ENCODE peak calls at places on chromosome 7, in five cellular contexts. J is SK-N-SH, H is H1, F is K562, L is GM12891. I is an unnamed sample.

GRCh38 chr7:134729895-134730294 is 49.5 kb upstream of the CALD1 start:
- DNase-seq in J (no peak), L (no peak), F (no peak), H (no peak), I (no peak)

GRCh38 chr7:139034855-139035587 is 821 bp downstream of the ZC3HAV1L start:
- DNase-seq in F (no peak), J (peak), L (peak), H (peak), I (peak)

GRCh38 chr7:122595885-122596284 is 103.0 kb downstream of the RNF133 start:
- DNase-seq in J (no peak), F (no peak), L (no peak), H (no peak), I (no peak)

GRCh38 chr7:92873776-92874175 is 37.4 kb upstream of the CDK6 start:
- DNase-seq in H (no peak), J (no peak), F (no peak), L (no peak), I (no peak)

GRCh38 chr7:155456772-155457543 is 971 bp upstream of the EN2 start:
- DNase-seq in L (no peak), H (peak), F (peak), J (peak), I (no peak)

GRCh38 chr7:30135551-30136271 is 925 bp downstream of the MTURN start:
- DNase-seq in L (peak), F (no peak), J (peak), H (peak), I (peak)

GRCh38 chr7:142817506-142817905 is 37.4 kb upstream of the EPHB6 start:
- DNase-seq in H (no peak), J (no peak), F (no peak), L (no peak), I (no peak)

GRCh38 chr7:4661871-4662270 is 20.2 kb upstream of the FOXK1 start:
- DNase-seq in L (no peak), H (no peak), J (no peak), F (no peak), I (no peak)

GRCh38 chr7:17640730-17641377 is 299.4 kb downstream of the SNX13 start:
- DNase-seq in J (peak), F (peak), L (no peak), H (no peak), I (no peak)

GRCh38 chr7:51084121-51084520 is 232.5 kb downstream of the COBL start:
- DNase-seq in L (no peak), H (no peak), F (no peak), J (no peak), I (no peak)

GRCh38 chr7:128351296-128352123 is 7.8 kb upstream of the RBM28 start:
- DNase-seq in H (peak), L (no peak), J (peak), F (no peak), I (no peak)

GRCh38 chr7:157538735-157539134 is 201.9 kb downstream of the DNAJB6 start:
- DNase-seq in F (no peak), J (no peak), L (no peak), H (no peak), I (no peak)

GRCh38 chr7:120055300-120055699 is 217.7 kb upstream of the KCND2 start:
- DNase-seq in J (no peak), L (no peak), H (no peak), F (no peak), I (no peak)

GRCh38 chr7:33933611-33934281 is 28.4 kb downstream of the BMPER start:
- DNase-seq in F (no peak), L (no peak), J (peak), H (no peak), I (no peak)

GRCh38 chr7:112723416-112723815 is 66.8 kb downstream of the TMEM168 start:
- DNase-seq in H (no peak), F (no peak), J (no peak), L (no peak), I (no peak)

GRCh38 chr7:57685418-57685817 is 235.4 kb downstream of the ZNF716 start:
- DNase-seq in L (no peak), F (no peak), J (no peak), H (no peak), I (no peak)

GRCh38 chr7:25597881-25598456 is 369.7 kb upstream of the NPVF start:
- DNase-seq in L (no peak), F (no peak), J (no peak), H (no peak), I (no peak)

GRCh38 chr7:8627322-8627721 is 193.9 kb downstream of the NXPH1 start:
- DNase-seq in F (no peak), L (no peak), J (no peak), H (no peak), I (no peak)

GRCh38 chr7:102445674-102446071 is 12.3 kb downstream of the ORAI2 start:
- DNase-seq in F (no peak), J (no peak), L (no peak), H (no peak), I (no peak)

GRCh38 chr7:27997188-27997707 is 183.3 kb downstream of the JAZF1 start:
- DNase-seq in L (no peak), H (no peak), J (no peak), F (no peak), I (no peak)

GRCh38 chr7:158164101-158165095 is 423.2 kb downstream of the PTPRN2 start:
- DNase-seq in F (no peak), L (no peak), J (no peak), H (no peak), I (no peak)

GRCh38 chr7:157787275-157787701 is 450.5 kb downstream of the DNAJB6 start:
- DNase-seq in L (no peak), F (no peak), J (no peak), H (no peak), I (no peak)

GRCh38 chr7:101688995-101689907 is 60.2 kb upstream of the MYL10 start:
- DNase-seq in H (no peak), J (no peak), L (no peak), F (no peak), I (no peak)

GRCh38 chr7:1940402-1940786 is 270.3 kb downstream of the ELFN1 start:
- DNase-seq in J (no peak), H (no peak), L (peak), F (peak), I (peak)

GRCh38 chr7:47500103-47500563 is 81.8 kb downstream of the TNS3 start:
- DNase-seq in H (no peak), F (no peak), L (no peak), J (no peak), I (no peak)

GRCh38 chr7:67841896-67842295 is 845.3 kb downstream of the TYW1 start:
- DNase-seq in F (no peak), L (no peak), H (no peak), J (no peak), I (no peak)
- TF ChIP-seq TAF1 in F (no peak), L (no peak), H (no peak), J (no peak), I (no peak)

GRCh38 chr7:3510101-3511020 is 209.3 kb downstream of the SDK1 start:
- DNase-seq in J (no peak), H (no peak), F (no peak), L (no peak), I (no peak)
- TF ChIP-seq TAF1 in J (no peak), H (no peak), F (no peak), L (no peak), I (no peak)

DNA sequence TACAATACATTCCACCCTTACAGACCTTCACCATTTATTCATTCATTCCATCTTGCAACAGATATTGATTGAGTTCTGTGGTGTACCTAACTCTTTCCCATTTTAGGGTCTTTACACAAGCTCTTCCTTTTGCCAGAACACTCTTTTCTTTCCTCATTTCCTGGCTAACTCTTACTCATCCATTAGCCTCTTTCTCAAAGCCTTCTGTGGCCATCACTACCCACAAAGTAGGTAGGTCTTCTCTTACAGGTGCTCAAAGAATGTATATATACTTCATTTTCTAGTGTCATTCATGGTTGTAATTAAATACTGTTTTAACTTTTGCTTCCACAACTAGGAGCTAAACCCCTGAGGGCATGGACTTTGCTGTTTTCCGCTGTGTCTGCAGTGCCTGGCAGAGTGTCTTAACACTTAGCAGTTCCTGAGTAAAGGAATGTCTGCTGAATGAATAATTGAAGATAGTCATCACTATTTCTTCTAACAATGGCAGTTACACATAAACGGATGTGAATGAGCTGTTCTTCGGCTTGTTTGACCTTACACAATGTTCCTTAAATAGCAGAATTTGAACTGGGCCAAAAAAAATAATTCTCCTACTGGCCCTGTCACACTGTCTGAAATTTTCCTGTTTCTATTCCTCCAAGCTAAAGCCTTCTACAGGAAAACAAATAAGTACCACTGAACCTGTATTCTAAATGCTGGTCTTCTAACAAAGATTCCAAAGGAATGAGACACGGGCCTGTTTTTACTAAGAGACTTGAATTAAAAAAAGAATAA is 15.1 kb downstream of the BCAP29 start:
- DNase-seq in F (no peak), L (no peak), J (no peak), H (no peak), I (no peak)
- TF ChIP-seq TAF1 in F (no peak), L (no peak), J (no peak), H (no peak), I (no peak)

GRCh38 chr7:113873554-113874151 is 45.2 kb downstream of the PPP1R3A start:
- DNase-seq in J (no peak), L (no peak), H (no peak), F (no peak), I (no peak)
- TF ChIP-seq TAF1 in J (no peak), L (no peak), H (no peak), F (no peak), I (no peak)

GRCh38 chr7:37757563-37757962 is 74.0 kb downstream of the GPR141 start:
- DNase-seq in L (no peak), H (no peak), F (no peak), J (no peak), I (no peak)

GRCh38 chr7:37758467-37758866 is 74.9 kb downstream of the GPR141 start:
- DNase-seq in H (no peak), J (no peak), F (no peak), L (no peak), I (no peak)

GRCh38 chr7:37756797-37757551 is 73.4 kb downstream of the GPR141 start:
- DNase-seq in J (no peak), H (no peak), L (no peak), F (no peak), I (no peak)

DNA sequence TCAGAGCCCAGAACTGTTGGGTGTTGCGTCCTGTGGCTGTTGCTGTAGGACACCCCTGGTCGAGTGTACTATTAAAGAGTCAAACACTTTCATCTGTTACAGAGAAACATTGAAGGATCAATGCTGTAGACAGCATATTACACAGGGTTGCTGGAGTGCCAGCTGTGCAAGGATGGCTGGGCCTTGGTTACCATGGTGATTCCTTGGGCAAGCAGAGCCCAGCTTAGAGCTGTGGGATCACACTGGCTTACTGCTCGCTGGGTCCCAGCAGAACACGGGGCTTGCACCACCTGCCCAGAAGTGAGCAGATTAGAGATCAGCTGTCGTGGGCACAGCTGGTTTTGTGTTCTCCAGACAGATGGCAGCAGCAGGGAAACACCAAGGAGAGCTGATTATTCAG is 76.0 kb downstream of the GPR141 start:
- DNase-seq in F (no peak), H (no peak), J (no peak), L (no peak), I (no peak)
- TF ChIP-seq TAF1 in F (no peak), H (no peak), J (no peak), L (no peak), I (no peak)

DNA sequence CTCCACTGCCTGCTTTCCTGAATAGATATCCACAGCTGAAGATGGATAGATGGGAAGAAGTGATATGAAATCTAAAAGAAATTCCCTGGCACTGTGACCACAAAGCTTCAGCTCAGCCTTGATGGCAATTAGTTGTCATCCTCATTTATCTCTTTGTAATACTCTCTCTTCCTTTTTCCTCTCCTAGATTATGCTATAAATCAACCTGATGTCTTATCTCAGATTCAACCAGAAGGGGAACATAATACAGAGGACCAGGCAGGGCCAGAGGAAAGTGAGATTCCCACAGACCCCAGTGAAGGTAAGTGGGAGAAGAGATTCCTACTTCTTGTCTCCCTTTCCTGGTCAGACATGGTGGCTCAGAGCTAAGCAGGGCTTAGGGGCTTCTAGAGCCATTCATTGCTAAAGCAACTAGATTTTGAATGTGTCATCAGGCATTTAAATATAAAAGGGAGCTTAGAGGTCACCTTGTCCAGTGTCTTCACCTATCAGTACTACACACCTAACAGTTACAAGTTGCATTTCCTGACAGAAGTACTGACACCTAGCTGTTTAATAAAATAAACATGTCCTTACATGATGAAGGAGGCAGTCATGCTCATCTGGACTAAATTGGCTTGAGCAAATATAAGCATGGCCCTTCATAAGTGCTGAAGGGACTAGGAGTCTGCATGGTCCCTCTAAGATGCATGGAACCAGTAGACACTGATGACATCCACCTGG is 19.5 kb downstream of the ZNF398 start:
- DNase-seq in L (no peak), F (no peak), H (no peak), J (no peak), I (no peak)
- TF ChIP-seq TAF1 in L (no peak), F (no peak), H (no peak), J (no peak), I (no peak)

DNA sequence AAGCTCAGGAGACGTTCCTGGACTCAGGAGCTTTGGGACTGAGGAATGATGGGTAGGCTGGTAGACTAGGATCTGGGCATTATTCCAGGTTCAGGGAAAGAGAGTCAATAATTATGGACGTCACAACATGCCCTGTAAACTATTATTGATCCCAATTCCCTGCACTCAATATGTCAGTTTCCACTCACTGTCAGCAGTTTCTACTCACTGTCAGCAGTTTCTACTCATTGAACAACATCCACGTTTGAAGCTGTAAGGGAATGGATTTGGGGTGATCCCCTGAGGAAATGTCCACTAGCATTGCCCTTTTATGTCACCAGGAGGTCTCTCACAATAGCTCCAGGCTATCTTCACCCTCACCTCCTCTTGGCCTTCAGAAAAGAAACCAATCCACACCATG is 1268.6 kb downstream of the TYW1 start:
- DNase-seq in J (no peak), H (peak), F (no peak), L (no peak), I (no peak)
- TF ChIP-seq TAF1 in J (no peak), H (no peak), F (no peak), L (no peak), I (no peak)